ENCODE peak calls at places on chromosomes 2 and 18, in seven cellular contexts. One of them, this sample, is unnamed.

GRCh38 chr2:239809391-239809790 is 215.8 kb downstream of the NDUFA10 start:
- DNase-seq in ovary: peak
- DNase-seq in sigmoid colon: peak
- DNase-seq in uterus: peak
- DNase-seq in H1: no peak
- DNase-seq in esophagus squamous epithelium: no peak
- DNase-seq in upper lobe of left lung: no peak
- DNase-seq in this sample: peak

GRCh38 chr2:227817940-227818568 is 4.4 kb downstream of the CCL20 start:
- DNase-seq in esophagus squamous epithelium: peak
- DNase-seq in sigmoid colon: peak
- DNase-seq in ovary: peak
- DNase-seq in upper lobe of left lung: no peak
- DNase-seq in H1: peak
- DNase-seq in uterus: peak
- DNase-seq in this sample: peak

GRCh38 chr2:94999431-94999883 is 26.1 kb upstream of the MAL start:
- DNase-seq in H1: no peak
- DNase-seq in uterus: no peak
- DNase-seq in ovary: no peak
- DNase-seq in upper lobe of left lung: no peak
- DNase-seq in esophagus squamous epithelium: no peak
- DNase-seq in sigmoid colon: peak
- DNase-seq in this sample: no peak

GRCh38 chr2:40369619-40370397 is 82.1 kb downstream of the SLC8A1 start:
- DNase-seq in upper lobe of left lung: no peak
- DNase-seq in esophagus squamous epithelium: no peak
- DNase-seq in uterus: no peak
- DNase-seq in sigmoid colon: no peak
- DNase-seq in ovary: no peak
- DNase-seq in H1: no peak
- DNase-seq in this sample: no peak

GRCh38 chr2:210480079-210480478 is 3.5 kb upstream of the LANCL1 start:
- DNase-seq in H1: no peak
- DNase-seq in sigmoid colon: no peak
- DNase-seq in uterus: no peak
- DNase-seq in esophagus squamous epithelium: no peak
- DNase-seq in ovary: no peak
- DNase-seq in upper lobe of left lung: no peak
- DNase-seq in this sample: no peak

GRCh38 chr2:42792583-42793313 is at the start of gene HAAO:
- DNase-seq in esophagus squamous epithelium: no peak
- DNase-seq in uterus: peak
- DNase-seq in upper lobe of left lung: peak
- DNase-seq in sigmoid colon: peak
- DNase-seq in H1: no peak
- DNase-seq in ovary: peak
- DNase-seq in this sample: peak

GRCh38 chr2:1515986-1516797 is 102.9 kb downstream of the TPO start:
- DNase-seq in uterus: no peak
- DNase-seq in sigmoid colon: peak
- DNase-seq in ovary: no peak
- DNase-seq in H1: no peak
- DNase-seq in esophagus squamous epithelium: no peak
- DNase-seq in upper lobe of left lung: peak
- DNase-seq in this sample: no peak

GRCh38 chr18:9900699-9901098 is 13.1 kb upstream of the VAPA start:
- DNase-seq in sigmoid colon: no peak
- DNase-seq in uterus: no peak
- DNase-seq in ovary: no peak
- DNase-seq in H1: no peak
- DNase-seq in esophagus squamous epithelium: no peak
- DNase-seq in upper lobe of left lung: no peak
- DNase-seq in this sample: no peak

GRCh38 chr2:201909961-201910361 is 103.6 kb downstream of the CDK15 start:
- DNase-seq in sigmoid colon: no peak
- DNase-seq in uterus: no peak
- DNase-seq in esophagus squamous epithelium: no peak
- DNase-seq in ovary: no peak
- DNase-seq in H1: no peak
- DNase-seq in upper lobe of left lung: no peak
- DNase-seq in this sample: no peak

GRCh38 chr18:14086459-14087231 is 45.6 kb downstream of the ZNF519 start:
- DNase-seq in uterus: no peak
- DNase-seq in esophagus squamous epithelium: no peak
- DNase-seq in ovary: no peak
- DNase-seq in sigmoid colon: no peak
- DNase-seq in H1: peak
- DNase-seq in upper lobe of left lung: no peak
- DNase-seq in this sample: no peak

GRCh38 chr2:70518557-70518956 is 35.1 kb downstream of the TGFA start:
- DNase-seq in esophagus squamous epithelium: no peak
- DNase-seq in upper lobe of left lung: no peak
- DNase-seq in sigmoid colon: no peak
- DNase-seq in uterus: no peak
- DNase-seq in H1: no peak
- DNase-seq in ovary: no peak
- DNase-seq in this sample: no peak

GRCh38 chr2:85704800-85705679 is 10.9 kb downstream of the GNLY start:
- DNase-seq in esophagus squamous epithelium: no peak
- DNase-seq in uterus: no peak
- DNase-seq in H1: no peak
- DNase-seq in sigmoid colon: no peak
- DNase-seq in ovary: no peak
- DNase-seq in upper lobe of left lung: no peak
- DNase-seq in this sample: no peak

GRCh38 chr2:10014418-10015190 is 28.7 kb upstream of the KLF11 start:
- DNase-seq in upper lobe of left lung: peak
- DNase-seq in uterus: no peak
- DNase-seq in sigmoid colon: peak
- DNase-seq in H1: no peak
- DNase-seq in esophagus squamous epithelium: no peak
- DNase-seq in ovary: no peak
- DNase-seq in this sample: peak
- H3K27ac ChIP-seq in upper lobe of left lung: no peak
- H3K27ac ChIP-seq in uterus: no peak
- H3K27ac ChIP-seq in sigmoid colon: no peak
- H3K27ac ChIP-seq in H1: no peak
- H3K27ac ChIP-seq in esophagus squamous epithelium: no peak
- H3K27ac ChIP-seq in ovary: no peak
- H3K27ac ChIP-seq in this sample: no peak

GRCh38 chr2:191264647-191265079 is 19.5 kb downstream of the MYO1B start:
- DNase-seq in H1: no peak
- DNase-seq in upper lobe of left lung: no peak
- DNase-seq in uterus: no peak
- DNase-seq in ovary: no peak
- DNase-seq in sigmoid colon: no peak
- DNase-seq in esophagus squamous epithelium: no peak
- DNase-seq in this sample: no peak

GRCh38 chr2:191266201-191266600 is 21.0 kb downstream of the MYO1B start:
- DNase-seq in esophagus squamous epithelium: no peak
- DNase-seq in uterus: no peak
- DNase-seq in sigmoid colon: no peak
- DNase-seq in H1: no peak
- DNase-seq in ovary: no peak
- DNase-seq in upper lobe of left lung: no peak
- DNase-seq in this sample: no peak

GRCh38 chr2:191268596-191268995 is 23.4 kb downstream of the MYO1B start:
- DNase-seq in ovary: no peak
- DNase-seq in esophagus squamous epithelium: no peak
- DNase-seq in H1: no peak
- DNase-seq in uterus: no peak
- DNase-seq in sigmoid colon: no peak
- DNase-seq in upper lobe of left lung: no peak
- DNase-seq in this sample: no peak

GRCh38 chr2:191263050-191263449 is 17.8 kb downstream of the MYO1B start:
- DNase-seq in H1: no peak
- DNase-seq in ovary: no peak
- DNase-seq in uterus: no peak
- DNase-seq in upper lobe of left lung: no peak
- DNase-seq in sigmoid colon: no peak
- DNase-seq in esophagus squamous epithelium: no peak
- DNase-seq in this sample: no peak

GRCh38 chr2:191265311-191266170 is 20.3 kb downstream of the MYO1B start:
- DNase-seq in uterus: peak
- DNase-seq in sigmoid colon: no peak
- DNase-seq in upper lobe of left lung: no peak
- DNase-seq in H1: no peak
- DNase-seq in esophagus squamous epithelium: no peak
- DNase-seq in ovary: no peak
- DNase-seq in this sample: no peak
- TF ChIP-seq POLR2A in uterus: no peak
- TF ChIP-seq POLR2A in sigmoid colon: no peak
- TF ChIP-seq POLR2A in upper lobe of left lung: no peak
- TF ChIP-seq POLR2A in H1: no peak
- TF ChIP-seq POLR2A in esophagus squamous epithelium: no peak
- TF ChIP-seq POLR2A in ovary: no peak
- TF ChIP-seq POLR2A in this sample: no peak

DNA sequence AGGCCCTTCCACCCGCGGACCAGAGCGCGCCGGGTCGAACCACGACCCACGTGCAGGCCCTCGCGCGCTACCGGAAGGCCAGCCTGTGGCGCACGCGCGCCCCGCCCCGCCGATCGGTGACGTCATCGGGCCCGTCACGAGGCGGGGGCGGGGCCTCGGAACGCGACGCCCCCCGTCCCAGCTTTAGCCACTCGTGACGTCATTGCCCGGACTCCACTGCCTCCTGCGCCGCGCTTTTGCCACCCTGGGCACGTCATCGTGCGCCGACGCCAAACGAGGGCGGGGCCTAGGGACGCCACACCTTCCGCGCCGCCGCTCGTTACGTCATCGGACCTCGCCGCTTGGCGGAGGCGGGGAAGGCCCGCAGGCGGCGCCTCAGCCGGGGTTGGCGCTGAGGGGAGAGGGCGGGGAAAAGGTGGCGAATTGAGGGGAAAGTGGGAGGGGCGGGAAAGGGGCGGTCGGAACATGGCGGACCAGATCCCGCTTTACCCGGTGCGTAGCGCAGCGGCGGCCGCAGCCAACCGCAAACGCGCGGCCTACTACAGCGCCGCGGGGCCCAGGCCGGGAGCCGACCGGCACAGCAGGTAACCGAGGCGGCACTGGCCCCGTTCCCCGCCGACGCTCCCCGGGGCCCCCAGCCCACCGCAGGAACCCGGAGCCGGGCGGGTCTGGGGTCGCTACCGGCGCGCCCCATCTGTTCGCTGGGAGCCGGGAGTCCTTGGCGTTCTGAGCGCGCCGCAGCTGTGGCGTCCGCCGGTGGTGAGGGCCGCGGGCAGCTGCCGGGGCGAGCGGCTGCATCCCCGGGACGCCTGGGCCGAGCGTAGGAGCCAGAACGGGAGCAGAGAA is at the start of gene ATP9B:
- DNase-seq in upper lobe of left lung: peak
- DNase-seq in ovary: peak
- DNase-seq in esophagus squamous epithelium: peak
- DNase-seq in uterus: peak
- DNase-seq in sigmoid colon: peak
- DNase-seq in H1: peak
- DNase-seq in this sample: peak
- TF ChIP-seq CTCF in upper lobe of left lung: peak
- TF ChIP-seq CTCF in ovary: peak
- TF ChIP-seq CTCF in esophagus squamous epithelium: peak
- TF ChIP-seq CTCF in uterus: peak
- TF ChIP-seq CTCF in sigmoid colon: no peak
- TF ChIP-seq CTCF in H1: peak
- TF ChIP-seq CTCF in this sample: no peak

GRCh38 chr2:174965551-174965950 is 39.6 kb downstream of the CHN1 start:
- DNase-seq in H1: no peak
- DNase-seq in ovary: no peak
- DNase-seq in upper lobe of left lung: no peak
- DNase-seq in esophagus squamous epithelium: no peak
- DNase-seq in sigmoid colon: no peak
- DNase-seq in uterus: no peak
- DNase-seq in this sample: no peak
- H3K27ac ChIP-seq in H1: peak
- H3K27ac ChIP-seq in ovary: no peak
- H3K27ac ChIP-seq in upper lobe of left lung: no peak
- H3K27ac ChIP-seq in esophagus squamous epithelium: peak
- H3K27ac ChIP-seq in sigmoid colon: peak
- H3K27ac ChIP-seq in uterus: peak
- H3K27ac ChIP-seq in this sample: no peak